ENCODE peak calls at places on chromosomes 5 and 9, in eight cellular contexts. One of them, this sample, is unnamed.

GRCh38 chr5:35198096-35198495 is 32.2 kb downstream of the PRLR start:
- ATAC-seq in Panc1: no peak
- ATAC-seq in K562: no peak
- ATAC-seq in GM12878: no peak
- ATAC-seq in HepG2: peak; percentile 28
- ATAC-seq in GM23338: no peak
- ATAC-seq in upper lobe of left lung: peak; percentile 39
- ATAC-seq in HCT116: no peak
- ATAC-seq in this sample: no peak

GRCh38 chr9:74556685-74557084 is 59.5 kb downstream of the RORB start:
- ATAC-seq in GM23338: no peak
- ATAC-seq in K562: no peak
- ATAC-seq in HepG2: no peak
- ATAC-seq in Panc1: no peak
- ATAC-seq in GM12878: peak; percentile 74
- ATAC-seq in HCT116: no peak
- ATAC-seq in upper lobe of left lung: no peak
- ATAC-seq in this sample: no peak

GRCh38 chr5:25448646-25449045 is 803.9 kb upstream of the CDH10 start:
- ATAC-seq in HCT116: no peak
- ATAC-seq in GM23338: peak; percentile 66
- ATAC-seq in GM12878: no peak
- ATAC-seq in Panc1: no peak
- ATAC-seq in HepG2: no peak
- ATAC-seq in K562: no peak
- ATAC-seq in upper lobe of left lung: no peak
- ATAC-seq in this sample: no peak

GRCh38 chr9:4424038-4424437 is 66.2 kb upstream of the SLC1A1 start:
- ATAC-seq in GM23338: no peak
- ATAC-seq in HepG2: no peak
- ATAC-seq in K562: no peak
- ATAC-seq in HCT116: no peak
- ATAC-seq in upper lobe of left lung: no peak
- ATAC-seq in GM12878: no peak
- ATAC-seq in Panc1: no peak
- ATAC-seq in this sample: no peak

GRCh38 chr5:169064093-169064492 is 236.8 kb downstream of the SLIT3 start:
- ATAC-seq in K562: no peak
- ATAC-seq in GM12878: no peak
- ATAC-seq in GM23338: no peak
- ATAC-seq in upper lobe of left lung: no peak
- ATAC-seq in HepG2: no peak
- ATAC-seq in Panc1: no peak
- ATAC-seq in HCT116: no peak
- ATAC-seq in this sample: no peak

GRCh38 chr9:642014-642413 is 199.5 kb upstream of the DMRT1 start:
- ATAC-seq in HCT116: no peak
- ATAC-seq in GM23338: no peak
- ATAC-seq in GM12878: no peak
- ATAC-seq in upper lobe of left lung: no peak
- ATAC-seq in Panc1: no peak
- ATAC-seq in HepG2: no peak
- ATAC-seq in K562: no peak
- ATAC-seq in this sample: no peak

GRCh38 chr9:5871785-5872184 is 18.9 kb upstream of the MLANA start:
- ATAC-seq in upper lobe of left lung: no peak
- ATAC-seq in HCT116: no peak
- ATAC-seq in Panc1: no peak
- ATAC-seq in GM23338: no peak
- ATAC-seq in GM12878: no peak
- ATAC-seq in HepG2: no peak
- ATAC-seq in K562: no peak
- ATAC-seq in this sample: no peak

GRCh38 chr5:113608113-113608551 is 94.6 kb downstream of the YTHDC2 start:
- ATAC-seq in K562: no peak
- ATAC-seq in HepG2: no peak
- ATAC-seq in GM12878: no peak
- ATAC-seq in HCT116: no peak
- ATAC-seq in GM23338: no peak
- ATAC-seq in upper lobe of left lung: no peak
- ATAC-seq in Panc1: no peak
- ATAC-seq in this sample: no peak

GRCh38 chr9:16626577-16627130 is 243.8 kb downstream of the BNC2 start:
- ATAC-seq in HCT116: no peak
- ATAC-seq in upper lobe of left lung: peak; percentile 82
- ATAC-seq in HepG2: no peak
- ATAC-seq in GM23338: peak; percentile 81
- ATAC-seq in Panc1: peak; percentile 93
- ATAC-seq in K562: no peak
- ATAC-seq in GM12878: peak; percentile 80
- ATAC-seq in this sample: peak; percentile 76

GRCh38 chr9:83491995-83492394 is 46.2 kb downstream of the FRMD3 start:
- ATAC-seq in GM12878: no peak
- ATAC-seq in upper lobe of left lung: no peak
- ATAC-seq in HepG2: no peak
- ATAC-seq in Panc1: no peak
- ATAC-seq in GM23338: no peak
- ATAC-seq in HCT116: no peak
- ATAC-seq in K562: no peak
- ATAC-seq in this sample: no peak

GRCh38 chr5:96790851-96791513 is 16.8 kb downstream of the ERAP1 start:
- ATAC-seq in HepG2: no peak
- ATAC-seq in K562: no peak
- ATAC-seq in Panc1: no peak
- ATAC-seq in upper lobe of left lung: peak; percentile 76
- ATAC-seq in GM23338: peak; percentile 81
- ATAC-seq in GM12878: no peak
- ATAC-seq in HCT116: no peak
- ATAC-seq in this sample: no peak

GRCh38 chr5:134124289-134125194 is 10.1 kb downstream of the TCF7 start:
- ATAC-seq in Panc1: peak; percentile 51
- ATAC-seq in upper lobe of left lung: no peak
- ATAC-seq in HepG2: no peak
- ATAC-seq in GM12878: no peak
- ATAC-seq in GM23338: no peak
- ATAC-seq in K562: no peak
- ATAC-seq in HCT116: peak; percentile 47
- ATAC-seq in this sample: no peak

GRCh38 chr9:131257266-131258025 is 18.9 kb downstream of the FAM78A start:
- ATAC-seq in GM12878: no peak
- ATAC-seq in HCT116: no peak
- ATAC-seq in K562: peak; percentile 2
- ATAC-seq in HepG2: no peak
- ATAC-seq in GM23338: no peak
- ATAC-seq in Panc1: no peak
- ATAC-seq in upper lobe of left lung: no peak
- ATAC-seq in this sample: no peak

GRCh38 chr9:21903380-21903965 is 90.7 kb downstream of the CDKN2A start:
- ATAC-seq in HCT116: no peak
- ATAC-seq in Panc1: no peak
- ATAC-seq in HepG2: no peak
- ATAC-seq in upper lobe of left lung: no peak
- ATAC-seq in K562: no peak
- ATAC-seq in GM23338: peak; percentile 55
- ATAC-seq in GM12878: peak; percentile 19
- ATAC-seq in this sample: no peak

GRCh38 chr5:122121782-122122465 is 7.4 kb upstream of the ZNF474 start:
- ATAC-seq in GM12878: no peak
- ATAC-seq in HCT116: no peak
- ATAC-seq in upper lobe of left lung: no peak
- ATAC-seq in GM23338: no peak
- ATAC-seq in HepG2: no peak
- ATAC-seq in K562: peak; percentile 53
- ATAC-seq in Panc1: no peak
- ATAC-seq in this sample: no peak

GRCh38 chr9:3447813-3448212 is 78.0 kb downstream of the RFX3 start:
- ATAC-seq in upper lobe of left lung: no peak
- ATAC-seq in HepG2: no peak
- ATAC-seq in Panc1: no peak
- ATAC-seq in K562: no peak
- ATAC-seq in GM12878: no peak
- ATAC-seq in GM23338: no peak
- ATAC-seq in HCT116: no peak
- ATAC-seq in this sample: no peak

GRCh38 chr9:133957328-133957727 is 34.8 kb downstream of the VAV2 start:
- ATAC-seq in HCT116: no peak
- ATAC-seq in GM12878: peak; percentile 3
- ATAC-seq in HepG2: no peak
- ATAC-seq in K562: no peak
- ATAC-seq in upper lobe of left lung: no peak
- ATAC-seq in Panc1: no peak
- ATAC-seq in GM23338: no peak
- ATAC-seq in this sample: no peak

DNA sequence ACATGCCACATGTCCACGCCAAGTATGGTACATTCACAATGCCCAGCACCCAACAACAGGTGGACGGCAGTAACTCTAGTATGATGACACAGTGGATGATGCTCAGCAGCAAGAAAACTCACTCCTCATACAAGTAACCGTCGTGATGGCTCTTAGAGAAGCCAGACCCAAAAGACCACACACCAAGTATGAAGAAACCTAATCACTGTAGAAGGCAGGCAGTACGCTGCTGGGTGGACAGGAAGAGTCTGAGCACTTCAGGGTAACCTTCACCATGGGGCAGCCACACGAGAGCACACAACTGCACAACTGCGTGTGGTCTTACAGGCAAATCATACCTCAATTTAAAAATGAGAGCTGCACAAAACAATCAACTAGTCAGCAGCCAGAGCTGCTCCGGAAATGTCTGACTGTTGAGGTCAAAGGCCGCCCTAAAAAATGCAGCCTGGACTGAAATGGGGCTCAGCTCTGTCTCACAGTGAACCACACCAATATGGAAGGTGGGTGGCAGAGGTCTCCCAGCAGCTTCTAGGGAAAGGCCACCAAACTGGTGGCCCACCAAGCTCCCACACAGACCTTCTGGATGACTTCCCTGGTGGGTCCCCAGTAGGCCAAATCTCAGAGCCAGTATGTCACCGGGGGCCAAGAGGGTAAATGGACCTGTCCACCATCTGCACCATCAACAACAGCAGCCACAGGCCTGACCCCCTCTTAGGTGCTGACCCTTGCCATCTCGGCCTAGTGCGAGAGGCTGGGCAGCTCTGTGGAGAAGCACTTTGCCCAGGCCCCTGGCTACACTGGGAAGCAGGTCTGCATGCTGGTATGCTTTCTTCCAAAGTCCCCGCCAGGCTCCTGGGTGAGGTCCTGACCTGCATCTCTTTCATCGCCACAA is 17.8 kb downstream of the BICD2 start:
- ATAC-seq in GM12878: no peak
- ATAC-seq in HCT116: no peak
- ATAC-seq in Panc1: peak; percentile 21
- ATAC-seq in upper lobe of left lung: no peak
- ATAC-seq in K562: peak; percentile 16
- ATAC-seq in HepG2: peak; percentile 82
- ATAC-seq in GM23338: no peak
- ATAC-seq in this sample: no peak
- TF ChIP-seq POLR2AphosphoS5 in GM12878: no peak
- TF ChIP-seq POLR2AphosphoS5 in HCT116: no peak
- TF ChIP-seq POLR2AphosphoS5 in Panc1: no peak
- TF ChIP-seq POLR2AphosphoS5 in upper lobe of left lung: no peak
- TF ChIP-seq POLR2AphosphoS5 in K562: no peak
- TF ChIP-seq POLR2AphosphoS5 in HepG2: no peak
- TF ChIP-seq POLR2AphosphoS5 in GM23338: no peak
- TF ChIP-seq POLR2AphosphoS5 in this sample: no peak

DNA sequence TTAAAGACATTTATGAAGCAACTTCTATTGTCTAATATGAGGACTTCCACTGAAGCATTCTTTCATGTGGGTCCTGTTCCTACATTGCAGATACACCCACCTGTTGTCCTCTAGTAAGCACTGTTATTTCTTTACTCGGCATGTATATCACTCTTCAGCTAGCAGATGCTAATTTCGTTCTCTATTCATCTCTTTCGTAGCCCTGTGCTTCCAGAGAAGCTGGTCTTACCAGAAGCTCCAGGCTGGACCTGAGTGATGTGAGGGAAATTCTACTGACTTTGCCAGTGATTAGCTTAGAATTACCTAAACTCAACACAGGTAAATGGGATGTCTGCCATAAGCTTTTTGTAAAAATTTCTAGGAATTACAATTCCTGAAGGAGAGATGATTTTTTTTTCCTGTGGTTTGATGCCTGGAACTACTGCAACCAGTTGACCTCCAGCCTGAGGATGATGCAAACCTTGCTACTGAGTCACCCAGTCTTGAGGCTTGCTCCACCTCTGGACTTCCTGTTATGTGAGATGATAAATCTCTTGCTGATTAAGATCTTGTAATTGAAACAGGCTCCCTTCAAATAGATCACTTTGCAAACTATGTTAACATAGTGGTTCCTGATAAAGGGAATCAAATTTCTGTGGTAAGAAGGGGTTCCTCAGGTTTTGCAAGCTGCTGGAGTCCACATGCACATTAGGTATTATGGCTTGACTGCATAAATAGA is 52.2 kb upstream of the SPINK5 start:
- ATAC-seq in K562: no peak
- ATAC-seq in Panc1: no peak
- ATAC-seq in GM12878: no peak
- ATAC-seq in HepG2: no peak
- ATAC-seq in HCT116: peak; percentile 30
- ATAC-seq in upper lobe of left lung: peak; percentile 39
- ATAC-seq in GM23338: no peak
- ATAC-seq in this sample: no peak
- TF ChIP-seq POLR2AphosphoS5 in K562: no peak
- TF ChIP-seq POLR2AphosphoS5 in Panc1: no peak
- TF ChIP-seq POLR2AphosphoS5 in GM12878: no peak
- TF ChIP-seq POLR2AphosphoS5 in HepG2: no peak
- TF ChIP-seq POLR2AphosphoS5 in HCT116: no peak
- TF ChIP-seq POLR2AphosphoS5 in upper lobe of left lung: no peak
- TF ChIP-seq POLR2AphosphoS5 in GM23338: no peak
- TF ChIP-seq POLR2AphosphoS5 in this sample: no peak

DNA sequence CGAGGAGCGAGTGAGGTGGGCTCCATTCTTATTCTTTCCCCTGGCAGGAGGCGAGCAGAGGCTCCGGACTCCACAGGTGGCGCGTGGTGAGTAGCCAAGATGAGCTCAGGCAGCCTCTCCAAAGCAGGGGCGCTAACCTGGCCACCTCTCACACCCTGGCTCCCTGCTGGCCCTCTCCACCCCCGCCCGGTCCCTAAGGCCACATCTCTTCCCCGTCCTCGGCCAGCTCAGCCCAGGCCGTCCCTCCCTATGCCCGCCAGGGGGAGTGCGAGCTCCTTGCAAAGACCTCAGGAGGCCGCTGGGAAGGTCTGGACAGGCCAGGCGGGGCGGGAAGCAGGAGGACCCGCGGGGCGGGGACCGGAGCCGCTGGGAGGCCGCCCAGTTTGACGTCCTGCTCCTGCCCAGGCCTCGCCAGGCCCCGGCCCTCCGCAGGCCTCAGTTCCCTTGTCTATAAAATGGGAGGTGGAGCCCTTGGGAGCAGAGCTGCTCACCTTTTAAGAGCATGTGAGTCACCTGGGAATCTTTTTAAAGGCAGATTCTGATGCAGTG is 46.3 kb upstream of the GGTA1 start:
- ATAC-seq in HCT116: peak; percentile 94
- ATAC-seq in Panc1: peak; percentile 98
- ATAC-seq in GM23338: peak; percentile 95
- ATAC-seq in K562: peak; percentile 99
- ATAC-seq in upper lobe of left lung: peak; percentile 98
- ATAC-seq in HepG2: peak; percentile 98
- ATAC-seq in GM12878: peak; percentile 99
- ATAC-seq in this sample: peak; percentile 96
- TF ChIP-seq POLR2AphosphoS5 in HCT116: peak; percentile 60
- TF ChIP-seq POLR2AphosphoS5 in Panc1: no peak
- TF ChIP-seq POLR2AphosphoS5 in GM23338: no peak
- TF ChIP-seq POLR2AphosphoS5 in K562: no peak
- TF ChIP-seq POLR2AphosphoS5 in upper lobe of left lung: no peak
- TF ChIP-seq POLR2AphosphoS5 in HepG2: no peak
- TF ChIP-seq POLR2AphosphoS5 in GM12878: no peak
- TF ChIP-seq POLR2AphosphoS5 in this sample: peak; percentile 56

GRCh38 chr9:137086531-137087408 is at the start of gene MAN1B1:
- ATAC-seq in K562: peak; percentile 89
- ATAC-seq in GM12878: peak; percentile 83
- ATAC-seq in HCT116: peak; percentile 83
- ATAC-seq in Panc1: peak; percentile 91
- ATAC-seq in HepG2: peak; percentile 87
- ATAC-seq in upper lobe of left lung: peak; percentile 95
- ATAC-seq in GM23338: peak; percentile 89
- ATAC-seq in this sample: peak; percentile 95
- TF ChIP-seq POLR2AphosphoS5 in K562: peak; percentile 41
- TF ChIP-seq POLR2AphosphoS5 in GM12878: peak; percentile 79
- TF ChIP-seq POLR2AphosphoS5 in HCT116: peak; percentile 89
- TF ChIP-seq POLR2AphosphoS5 in Panc1: peak; percentile 70
- TF ChIP-seq POLR2AphosphoS5 in HepG2: peak; percentile 71
- TF ChIP-seq POLR2AphosphoS5 in upper lobe of left lung: peak; percentile 86
- TF ChIP-seq POLR2AphosphoS5 in GM23338: peak; percentile 83
- TF ChIP-seq POLR2AphosphoS5 in this sample: peak; percentile 81